ENCODE peak calls at places on chromosomes 11 and 22, in seven cellular contexts. One of them, this sample, is unnamed.
A peak's percentile ranks its signal among the peaks of the same experiment; 100 is the strongest.

GRCh38 chr11:17384002-17384511 is 4.4 kb downstream of the KCNJ11 start:
- DNase-seq in adrenal gland: peak; percentile 89
- DNase-seq in astrocyte of the spinal cord: peak; percentile 77
- DNase-seq in progenitor cell of endocrine pancreas: peak; percentile 76
- DNase-seq in tibial artery: peak; percentile 88
- DNase-seq in esophagus muscularis mucosa: no peak
- DNase-seq in foreskin fibroblast: peak; percentile 68
- DNase-seq in this sample: peak; percentile 58

GRCh38 chr22:21942407-21942895 is 10.2 kb downstream of the PPM1F start:
- DNase-seq in adrenal gland: peak; percentile 79
- DNase-seq in progenitor cell of endocrine pancreas: no peak
- DNase-seq in foreskin fibroblast: peak; percentile 85
- DNase-seq in esophagus muscularis mucosa: no peak
- DNase-seq in tibial artery: peak; percentile 84
- DNase-seq in astrocyte of the spinal cord: peak; percentile 91
- DNase-seq in this sample: no peak

GRCh38 chr11:3050386-3051325 is 6.6 kb downstream of the CARS1 start:
- DNase-seq in tibial artery: no peak
- DNase-seq in esophagus muscularis mucosa: no peak
- DNase-seq in astrocyte of the spinal cord: no peak
- DNase-seq in adrenal gland: no peak
- DNase-seq in progenitor cell of endocrine pancreas: no peak
- DNase-seq in foreskin fibroblast: no peak
- DNase-seq in this sample: no peak

GRCh38 chr11:72685560-72686480 is 11.6 kb upstream of the PDE2A start:
- DNase-seq in astrocyte of the spinal cord: no peak
- DNase-seq in adrenal gland: no peak
- DNase-seq in foreskin fibroblast: peak; percentile 64
- DNase-seq in tibial artery: no peak
- DNase-seq in esophagus muscularis mucosa: peak; percentile 94
- DNase-seq in progenitor cell of endocrine pancreas: no peak
- DNase-seq in this sample: no peak

GRCh38 chr11:119584193-119585037 is 144.6 kb downstream of the NECTIN1 start:
- DNase-seq in foreskin fibroblast: peak; percentile 13
- DNase-seq in tibial artery: no peak
- DNase-seq in adrenal gland: peak; percentile 24
- DNase-seq in esophagus muscularis mucosa: no peak
- DNase-seq in astrocyte of the spinal cord: peak; percentile 82
- DNase-seq in progenitor cell of endocrine pancreas: peak; percentile 25
- DNase-seq in this sample: no peak

GRCh38 chr11:122494171-122494570 is 161.4 kb upstream of the UBASH3B start:
- DNase-seq in progenitor cell of endocrine pancreas: no peak
- DNase-seq in foreskin fibroblast: peak; percentile 14
- DNase-seq in astrocyte of the spinal cord: no peak
- DNase-seq in tibial artery: peak; percentile 78
- DNase-seq in esophagus muscularis mucosa: no peak
- DNase-seq in adrenal gland: no peak
- DNase-seq in this sample: no peak

GRCh38 chr22:38952382-38952993 is 4.9 kb upstream of the APOBEC3A start:
- DNase-seq in tibial artery: peak; percentile 38
- DNase-seq in adrenal gland: no peak
- DNase-seq in progenitor cell of endocrine pancreas: no peak
- DNase-seq in astrocyte of the spinal cord: no peak
- DNase-seq in foreskin fibroblast: no peak
- DNase-seq in esophagus muscularis mucosa: no peak
- DNase-seq in this sample: no peak

GRCh38 chr11:47355283-47356128 is 3.0 kb upstream of the MYBPC3 start:
- DNase-seq in astrocyte of the spinal cord: peak; percentile 88
- DNase-seq in esophagus muscularis mucosa: peak; percentile 96
- DNase-seq in adrenal gland: peak; percentile 99
- DNase-seq in progenitor cell of endocrine pancreas: peak; percentile 97
- DNase-seq in tibial artery: peak; percentile 94
- DNase-seq in foreskin fibroblast: peak; percentile 86
- DNase-seq in this sample: no peak

GRCh38 chr11:34342008-34342533 is 15.7 kb downstream of the ABTB2 start:
- DNase-seq in progenitor cell of endocrine pancreas: no peak
- DNase-seq in astrocyte of the spinal cord: peak; percentile 59
- DNase-seq in esophagus muscularis mucosa: no peak
- DNase-seq in tibial artery: peak; percentile 87
- DNase-seq in foreskin fibroblast: no peak
- DNase-seq in adrenal gland: no peak
- DNase-seq in this sample: no peak

GRCh38 chr11:126533560-126533959 is 178.1 kb downstream of the ST3GAL4 start:
- DNase-seq in foreskin fibroblast: no peak
- DNase-seq in progenitor cell of endocrine pancreas: no peak
- DNase-seq in tibial artery: no peak
- DNase-seq in esophagus muscularis mucosa: no peak
- DNase-seq in astrocyte of the spinal cord: no peak
- DNase-seq in adrenal gland: no peak
- DNase-seq in this sample: no peak

GRCh38 chr11:121800704-121801516 is 315.1 kb downstream of the BLID start:
- DNase-seq in astrocyte of the spinal cord: peak; percentile 67
- DNase-seq in esophagus muscularis mucosa: no peak
- DNase-seq in progenitor cell of endocrine pancreas: no peak
- DNase-seq in tibial artery: no peak
- DNase-seq in foreskin fibroblast: no peak
- DNase-seq in adrenal gland: no peak
- DNase-seq in this sample: no peak

GRCh38 chr11:12133539-12134238 is 23.3 kb downstream of the MICAL2 start:
- DNase-seq in esophagus muscularis mucosa: no peak
- DNase-seq in adrenal gland: no peak
- DNase-seq in tibial artery: no peak
- DNase-seq in astrocyte of the spinal cord: no peak
- DNase-seq in foreskin fibroblast: no peak
- DNase-seq in progenitor cell of endocrine pancreas: no peak
- DNase-seq in this sample: no peak

GRCh38 chr22:29078036-29078868 is 5.4 kb downstream of the KREMEN1 start:
- DNase-seq in esophagus muscularis mucosa: no peak
- DNase-seq in astrocyte of the spinal cord: no peak
- DNase-seq in progenitor cell of endocrine pancreas: no peak
- DNase-seq in foreskin fibroblast: no peak
- DNase-seq in adrenal gland: no peak
- DNase-seq in tibial artery: no peak
- DNase-seq in this sample: no peak

GRCh38 chr22:32801436-32802290 is at the start of gene TIMP3:
- DNase-seq in esophagus muscularis mucosa: peak; percentile 96
- DNase-seq in astrocyte of the spinal cord: peak; percentile 85
- DNase-seq in foreskin fibroblast: peak; percentile 79
- DNase-seq in adrenal gland: peak; percentile 83
- DNase-seq in tibial artery: peak; percentile 95
- DNase-seq in progenitor cell of endocrine pancreas: peak; percentile 59
- DNase-seq in this sample: peak; percentile 33

GRCh38 chr22:49296561-49296960 is 531.1 kb downstream of the BRD1 start:
- DNase-seq in astrocyte of the spinal cord: no peak
- DNase-seq in adrenal gland: peak; percentile 1
- DNase-seq in foreskin fibroblast: no peak
- DNase-seq in esophagus muscularis mucosa: peak; percentile 34
- DNase-seq in tibial artery: peak; percentile 45
- DNase-seq in progenitor cell of endocrine pancreas: peak; percentile 2
- DNase-seq in this sample: no peak

GRCh38 chr11:34358258-34358665 is 452 bp upstream of the ABTB2 start:
- DNase-seq in foreskin fibroblast: no peak
- DNase-seq in astrocyte of the spinal cord: peak; percentile 81
- DNase-seq in esophagus muscularis mucosa: peak; percentile 92
- DNase-seq in progenitor cell of endocrine pancreas: peak; percentile 44
- DNase-seq in adrenal gland: peak; percentile 72
- DNase-seq in tibial artery: peak; percentile 83
- DNase-seq in this sample: no peak

GRCh38 chr11:27466363-27466762 is 6.2 kb downstream of the LGR4 start:
- DNase-seq in esophagus muscularis mucosa: no peak
- DNase-seq in astrocyte of the spinal cord: no peak
- DNase-seq in progenitor cell of endocrine pancreas: no peak
- DNase-seq in foreskin fibroblast: no peak
- DNase-seq in adrenal gland: no peak
- DNase-seq in tibial artery: no peak
- DNase-seq in this sample: no peak

GRCh38 chr11:32615422-32615821 is 31.8 kb downstream of the EIF3M start:
- DNase-seq in progenitor cell of endocrine pancreas: no peak
- DNase-seq in adrenal gland: no peak
- DNase-seq in foreskin fibroblast: no peak
- DNase-seq in esophagus muscularis mucosa: no peak
- DNase-seq in astrocyte of the spinal cord: no peak
- DNase-seq in tibial artery: no peak
- DNase-seq in this sample: peak; percentile 14

GRCh38 chr11:96293583-96293982 is 49.4 kb downstream of the MAML2 start:
- DNase-seq in astrocyte of the spinal cord: peak; percentile 29
- DNase-seq in adrenal gland: no peak
- DNase-seq in tibial artery: no peak
- DNase-seq in esophagus muscularis mucosa: no peak
- DNase-seq in progenitor cell of endocrine pancreas: no peak
- DNase-seq in foreskin fibroblast: no peak
- DNase-seq in this sample: peak; percentile 53

GRCh38 chr11:11816511-11817319 is 25.1 kb upstream of the USP47 start:
- DNase-seq in tibial artery: no peak
- DNase-seq in progenitor cell of endocrine pancreas: no peak
- DNase-seq in foreskin fibroblast: peak; percentile 23
- DNase-seq in adrenal gland: no peak
- DNase-seq in astrocyte of the spinal cord: no peak
- DNase-seq in esophagus muscularis mucosa: no peak
- DNase-seq in this sample: no peak

DNA sequence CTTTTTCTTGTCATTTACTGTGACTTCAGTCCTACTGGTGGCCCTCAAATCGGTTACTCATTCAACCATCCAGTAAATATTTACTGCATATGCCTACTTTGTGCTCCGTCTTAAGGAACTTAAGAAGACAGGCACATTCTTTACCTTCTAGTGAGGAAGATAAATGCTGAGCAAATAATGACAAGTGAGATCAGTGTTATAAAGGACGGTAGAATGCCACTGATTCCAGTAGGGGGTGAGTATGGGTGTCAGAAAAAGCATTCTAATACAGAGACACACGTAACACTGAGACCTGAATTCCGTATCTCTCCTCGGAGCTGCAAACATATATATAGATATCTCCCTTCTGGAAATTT is 1.6 kb downstream of the ANKRD42 start:
- DNase-seq in adrenal gland: no peak
- DNase-seq in progenitor cell of endocrine pancreas: no peak
- DNase-seq in astrocyte of the spinal cord: no peak
- DNase-seq in tibial artery: no peak
- DNase-seq in esophagus muscularis mucosa: no peak
- DNase-seq in foreskin fibroblast: no peak
- DNase-seq in this sample: peak; percentile 13
- TF ChIP-seq CTCF in adrenal gland: no peak
- TF ChIP-seq CTCF in progenitor cell of endocrine pancreas: no peak
- TF ChIP-seq CTCF in astrocyte of the spinal cord: peak; percentile 2
- TF ChIP-seq CTCF in tibial artery: no peak
- TF ChIP-seq CTCF in esophagus muscularis mucosa: no peak
- TF ChIP-seq CTCF in foreskin fibroblast: no peak
- TF ChIP-seq CTCF in this sample: no peak

GRCh38 chr11:68381716-68382115 is 69.3 kb downstream of the LRP5 start:
- DNase-seq in astrocyte of the spinal cord: no peak
- DNase-seq in tibial artery: peak; percentile 86
- DNase-seq in esophagus muscularis mucosa: no peak
- DNase-seq in progenitor cell of endocrine pancreas: no peak
- DNase-seq in adrenal gland: no peak
- DNase-seq in foreskin fibroblast: no peak
- DNase-seq in this sample: no peak

GRCh38 chr11:68382358-68382998 is 70.1 kb downstream of the LRP5 start:
- DNase-seq in foreskin fibroblast: no peak
- DNase-seq in adrenal gland: no peak
- DNase-seq in tibial artery: no peak
- DNase-seq in esophagus muscularis mucosa: no peak
- DNase-seq in astrocyte of the spinal cord: no peak
- DNase-seq in progenitor cell of endocrine pancreas: no peak
- DNase-seq in this sample: no peak

GRCh38 chr11:68384530-68385081 is 72.2 kb downstream of the LRP5 start:
- DNase-seq in progenitor cell of endocrine pancreas: no peak
- DNase-seq in foreskin fibroblast: no peak
- DNase-seq in esophagus muscularis mucosa: no peak
- DNase-seq in astrocyte of the spinal cord: no peak
- DNase-seq in adrenal gland: no peak
- DNase-seq in tibial artery: no peak
- DNase-seq in this sample: no peak

GRCh38 chr11:68385128-68385527 is 72.7 kb downstream of the LRP5 start:
- DNase-seq in tibial artery: no peak
- DNase-seq in foreskin fibroblast: no peak
- DNase-seq in esophagus muscularis mucosa: no peak
- DNase-seq in astrocyte of the spinal cord: no peak
- DNase-seq in progenitor cell of endocrine pancreas: no peak
- DNase-seq in adrenal gland: no peak
- DNase-seq in this sample: no peak

DNA sequence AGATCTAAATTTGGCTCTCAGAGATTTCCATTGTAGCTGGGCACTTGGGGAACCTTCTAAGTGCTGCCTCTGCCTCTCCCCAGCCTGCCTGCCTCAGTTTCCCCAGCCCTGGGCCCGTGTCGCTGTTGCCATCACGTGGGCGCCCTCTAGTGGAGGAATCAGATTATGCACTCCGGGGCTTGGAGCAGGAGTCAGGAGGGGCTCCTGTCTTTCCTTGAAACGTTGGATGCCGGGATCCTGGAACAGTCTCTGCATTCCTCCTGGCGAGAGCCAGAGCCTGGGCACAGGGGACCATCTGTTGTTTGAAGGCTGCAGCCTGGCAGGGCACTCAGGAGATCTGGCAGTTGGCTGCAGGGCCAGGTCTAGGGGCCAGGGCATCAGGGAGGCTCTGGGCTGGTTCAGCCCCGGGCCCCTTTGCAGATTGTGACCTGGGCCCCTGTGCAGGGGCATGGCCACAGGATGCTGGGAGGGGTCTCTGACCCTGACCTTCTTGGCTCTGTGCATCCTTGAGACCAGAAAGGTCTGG is 71.6 kb downstream of the LRP5 start:
- DNase-seq in astrocyte of the spinal cord: peak; percentile 44
- DNase-seq in foreskin fibroblast: peak; percentile 10
- DNase-seq in tibial artery: peak; percentile 81
- DNase-seq in progenitor cell of endocrine pancreas: peak; percentile 69
- DNase-seq in esophagus muscularis mucosa: no peak
- DNase-seq in adrenal gland: peak; percentile 84
- DNase-seq in this sample: peak; percentile 84
- TF ChIP-seq CTCF in astrocyte of the spinal cord: peak; percentile 92
- TF ChIP-seq CTCF in foreskin fibroblast: peak; percentile 87
- TF ChIP-seq CTCF in tibial artery: peak; percentile 93
- TF ChIP-seq CTCF in progenitor cell of endocrine pancreas: peak; percentile 93
- TF ChIP-seq CTCF in esophagus muscularis mucosa: peak; percentile 98
- TF ChIP-seq CTCF in adrenal gland: peak; percentile 86
- TF ChIP-seq CTCF in this sample: peak; percentile 90

DNA sequence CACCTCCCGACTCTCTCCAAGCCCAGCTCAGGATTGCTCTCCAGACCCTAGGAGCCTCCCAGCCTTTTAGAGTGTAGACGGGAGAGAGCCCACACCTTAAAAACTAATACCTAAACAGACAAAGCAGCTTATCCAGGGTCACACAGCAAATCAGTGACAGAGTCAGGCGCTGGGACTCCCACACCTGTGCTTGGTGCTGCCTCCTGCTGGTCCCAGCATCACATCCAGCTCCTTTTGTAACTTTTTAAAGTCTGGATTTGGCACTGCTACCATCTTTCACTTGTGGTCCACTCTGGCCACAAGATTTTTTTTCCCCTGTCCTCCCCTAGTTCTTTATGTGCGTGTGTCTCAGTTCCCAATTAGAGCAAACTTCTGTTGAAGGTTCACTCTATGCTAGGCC is 4.7 kb downstream of the ANO1 start:
- DNase-seq in tibial artery: no peak
- DNase-seq in esophagus muscularis mucosa: no peak
- DNase-seq in adrenal gland: no peak
- DNase-seq in progenitor cell of endocrine pancreas: no peak
- DNase-seq in astrocyte of the spinal cord: no peak
- DNase-seq in foreskin fibroblast: no peak
- DNase-seq in this sample: no peak
- TF ChIP-seq CTCF in tibial artery: no peak
- TF ChIP-seq CTCF in esophagus muscularis mucosa: no peak
- TF ChIP-seq CTCF in adrenal gland: no peak
- TF ChIP-seq CTCF in progenitor cell of endocrine pancreas: peak; percentile 48
- TF ChIP-seq CTCF in astrocyte of the spinal cord: peak; percentile 32
- TF ChIP-seq CTCF in foreskin fibroblast: no peak
- TF ChIP-seq CTCF in this sample: no peak

GRCh38 chr11:110433393-110434333 is 3.9 kb downstream of the FDX1 start:
- DNase-seq in astrocyte of the spinal cord: peak; percentile 65
- DNase-seq in esophagus muscularis mucosa: no peak
- DNase-seq in foreskin fibroblast: no peak
- DNase-seq in tibial artery: no peak
- DNase-seq in adrenal gland: no peak
- DNase-seq in progenitor cell of endocrine pancreas: no peak
- DNase-seq in this sample: peak; percentile 41
- TF ChIP-seq CTCF in astrocyte of the spinal cord: peak; percentile 38
- TF ChIP-seq CTCF in esophagus muscularis mucosa: peak; percentile 73
- TF ChIP-seq CTCF in foreskin fibroblast: no peak
- TF ChIP-seq CTCF in tibial artery: peak; percentile 67
- TF ChIP-seq CTCF in adrenal gland: peak; percentile 69
- TF ChIP-seq CTCF in progenitor cell of endocrine pancreas: peak; percentile 79
- TF ChIP-seq CTCF in this sample: peak; percentile 37

This sample was measured in GM13976.